ENCODE peak calls at places on chromosomes 13 and 19, in four cellular contexts. C is lower lobe of right lung, N is heart right ventricle, Y is lung. Q is an unnamed sample.

GRCh38 chr13:43159007-43159406 is 135.6 kb downstream of the DNAJC15 start:
- DNase-seq in C (no peak), N (no peak), Y (no peak), Q (peak; percentile 6)

GRCh38 chr13:49171358-49171757 is 48.8 kb upstream of the MLNR start:
- DNase-seq in C (no peak), N (no peak), Y (no peak), Q (no peak)

GRCh38 chr19:4581381-4582111 is 22.1 kb upstream of the SEMA6B start:
- DNase-seq in C (no peak), N (no peak), Y (no peak), Q (peak; percentile 48)

GRCh38 chr13:102399791-102400618 is 1.8 kb downstream of the FGF14 start:
- DNase-seq in C (peak; percentile 37), N (no peak), Y (no peak), Q (no peak)

GRCh38 chr19:53103903-53104203 is 631 bp upstream of the ZNF160 start:
- DNase-seq in C (no peak), N (no peak), Y (no peak), Q (no peak)

GRCh38 chr19:45852145-45852750 is 10.7 kb downstream of the SYMPK start:
- DNase-seq in C (no peak), N (no peak), Y (no peak), Q (no peak)

GRCh38 chr13:77779461-77780272 is 82.2 kb downstream of the SLAIN1 start:
- DNase-seq in C (peak; percentile 43), N (peak; percentile 59), Y (peak; percentile 56), Q (peak; percentile 53)

GRCh38 chr19:8569066-8569761 is 8.0 kb downstream of the MYO1F start:
- DNase-seq in C (peak; percentile 71), N (no peak), Y (peak; percentile 66), Q (peak; percentile 63)

GRCh38 chr19:58262922-58263296 is 15.8 kb upstream of the ZNF8 start:
- DNase-seq in C (no peak), N (no peak), Y (no peak), Q (no peak)

GRCh38 chr13:38262211-38262610 is 87.4 kb upstream of the UFM1 start:
- DNase-seq in C (no peak), N (no peak), Y (no peak), Q (no peak)

GRCh38 chr19:44635581-44636438 is 7.9 kb upstream of the PVR start:
- DNase-seq in C (no peak), N (no peak), Y (no peak), Q (no peak)

GRCh38 chr13:98672947-98673545 is 79.4 kb downstream of the SLC15A1 start:
- DNase-seq in C (peak; percentile 79), N (peak; percentile 72), Y (peak; percentile 76), Q (peak; percentile 56)

GRCh38 chr13:47680752-47681151 is 320.3 kb downstream of the SUCLA2 start:
- DNase-seq in C (no peak), N (no peak), Y (no peak), Q (no peak)

GRCh38 chr19:53813996-53814395 is 10.1 kb downstream of the NLRP12 start:
- DNase-seq in C (no peak), N (no peak), Y (no peak), Q (no peak)

GRCh38 chr19:47430041-47430802 is 10.9 kb upstream of the MEIS3 start:
- DNase-seq in C (peak; percentile 71), N (no peak), Y (peak; percentile 34), Q (peak; percentile 59)

GRCh38 chr19:48802623-48803022 is 8.2 kb downstream of the BCAT2 start:
- DNase-seq in C (no peak), N (no peak), Y (no peak), Q (no peak)
- TF ChIP-seq CTCF in C (no peak), N (no peak), Y (no peak), Q (no peak)

GRCh38 chr19:35557539-35558399 is 5.7 kb downstream of the ATP4A start:
- DNase-seq in C (peak; percentile 79), N (peak; percentile 35), Y (peak; percentile 71), Q (peak; percentile 84)
- H3K4me3 ChIP-seq in C (peak overlapping the region; percentile 48), N (peak overlapping the region; percentile 14), Y (no peak overlapping the region), Q (peak overlapping the region; percentile 55)

GRCh38 chr13:59534806-59535205 is 628.9 kb downstream of the DIAPH3 start:
- DNase-seq in C (no peak), N (no peak), Y (no peak), Q (no peak)
- H3K4me1 ChIP-seq in C (peaks cover 16% of the 10 kb centered on the region), N (no peaks in the 10 kb centered on the region), Y (peaks cover 2% of the 10 kb centered on the region), Q (peaks cover 7% of the 10 kb centered on the region)

DNA sequence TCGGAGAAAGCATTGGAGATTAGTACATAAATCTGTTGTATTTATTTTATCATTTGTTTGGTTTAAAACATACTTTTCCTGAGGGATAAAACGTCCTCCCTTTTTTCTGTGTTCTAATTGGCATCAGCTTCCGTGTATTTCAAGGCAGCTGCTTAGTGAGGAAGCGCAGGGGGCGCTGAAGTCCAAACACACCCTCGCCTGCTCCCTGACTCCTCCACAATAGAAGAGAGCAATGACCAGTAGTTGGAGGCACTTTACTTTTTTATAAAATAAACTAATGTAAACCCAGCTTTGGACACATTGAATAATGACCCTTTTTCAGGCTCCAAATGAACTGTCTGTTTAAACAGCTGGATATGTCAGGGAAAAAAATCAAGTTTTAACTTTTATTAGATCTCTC is 79.9 kb downstream of the RNASEH2B start:
- DNase-seq in C (no peak), N (no peak), Y (no peak), Q (no peak)
- TF ChIP-seq CTCF in C (peak; percentile 28), N (peak; percentile 12), Y (peak; percentile 17), Q (no peak)

GRCh38 chr19:6272411-6272791 is 7.4 kb downstream of the MLLT1 start:
- DNase-seq in C (no peak), N (no peak), Y (no peak), Q (no peak)

GRCh38 chr19:6271251-6271650 is 8.5 kb downstream of the MLLT1 start:
- DNase-seq in C (no peak), N (no peak), Y (no peak), Q (no peak)

GRCh38 chr19:6272913-6273600 is 6.7 kb downstream of the MLLT1 start:
- DNase-seq in C (no peak), N (no peak), Y (no peak), Q (no peak)

GRCh38 chr19:6270822-6271221 is 9.0 kb downstream of the MLLT1 start:
- DNase-seq in C (no peak), N (no peak), Y (no peak), Q (no peak)

GRCh38 chr19:6271721-6272410 is 7.9 kb downstream of the MLLT1 start:
- DNase-seq in C (peak; percentile 72), N (peak; percentile 89), Y (peak; percentile 73), Q (peak; percentile 90)
- H3K4me3 ChIP-seq in C (peak overlapping the region; percentile 46), N (peak overlapping the region; percentile 1), Y (no peak overlapping the region), Q (no peak overlapping the region)

DNA sequence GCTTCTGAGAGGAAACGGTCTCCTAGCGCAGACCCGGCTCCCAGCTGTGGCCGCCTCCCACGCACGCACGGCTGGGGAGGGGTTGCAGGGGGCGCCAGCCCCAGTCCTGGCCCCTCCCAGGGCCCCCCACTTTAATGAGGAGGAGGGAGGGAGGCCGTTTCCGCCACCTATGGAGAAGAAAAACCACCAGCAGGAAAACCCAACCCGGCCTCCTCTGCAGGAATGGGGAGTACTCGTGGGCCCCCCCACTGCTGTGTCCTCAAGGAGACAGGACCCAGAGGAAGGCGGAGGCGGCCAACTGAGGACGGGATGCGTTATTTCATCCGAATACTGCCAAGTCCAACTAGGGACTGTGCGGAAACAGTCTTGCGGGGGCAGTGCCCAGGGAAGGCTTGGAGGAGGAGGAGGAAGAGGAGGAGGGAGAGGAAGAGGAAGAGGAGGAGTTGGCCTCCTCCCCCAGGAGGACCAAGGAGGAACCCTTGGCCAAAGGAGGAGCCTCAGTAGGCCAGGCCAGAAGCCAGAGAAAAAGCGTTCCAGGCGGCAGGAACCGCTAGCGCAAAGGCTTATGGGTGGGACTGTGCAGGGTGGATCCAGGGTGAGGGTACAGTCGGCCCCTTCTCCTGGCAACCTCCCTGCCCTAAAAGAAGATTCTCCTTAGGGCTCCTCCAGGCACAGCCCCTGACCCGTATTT is 3.9 kb upstream of the SSBP4 start:
- DNase-seq in C (peak; percentile 79), N (peak; percentile 93), Y (no peak), Q (peak; percentile 80)
- H3K4me1 ChIP-seq in C (peaks cover 55% of the 10 kb centered on the region), N (peaks cover 24% of the 10 kb centered on the region), Y (no peaks in the 10 kb centered on the region), Q (peaks cover 38% of the 10 kb centered on the region)

DNA sequence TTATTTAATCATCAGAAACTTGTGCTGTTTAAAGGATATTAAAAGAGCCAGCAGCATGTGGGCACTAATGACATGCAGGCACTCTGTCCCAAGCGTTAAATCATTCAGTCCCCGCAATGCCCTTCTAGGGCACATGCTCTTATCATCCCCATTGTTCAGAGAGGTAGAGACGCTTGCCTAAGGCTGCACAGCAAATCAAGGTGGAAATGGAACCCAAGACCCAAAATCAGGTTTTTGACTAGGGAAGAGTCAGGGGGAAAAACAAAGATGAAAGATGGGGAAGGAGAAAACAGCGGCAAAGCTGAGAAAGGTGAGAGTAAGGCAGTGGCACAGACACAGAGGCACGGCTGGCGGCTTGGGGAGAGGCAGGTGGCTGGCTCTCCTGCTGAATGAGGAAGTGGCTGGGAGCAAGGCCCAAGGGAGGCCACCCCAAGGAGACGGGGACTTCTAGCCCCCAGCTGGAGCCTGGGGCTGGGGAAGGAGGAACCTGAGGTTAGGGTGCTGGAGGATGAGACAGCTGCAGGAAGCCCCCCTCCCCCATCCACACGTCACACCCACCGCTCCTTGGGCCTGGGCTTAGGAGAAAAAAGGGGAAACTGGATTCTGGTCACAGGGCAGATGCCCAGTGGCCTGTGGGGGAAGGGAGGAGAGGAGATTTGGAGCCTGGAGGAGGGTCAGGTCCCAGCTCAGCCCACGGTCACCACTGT is 1.0 kb upstream of the TYROBP start:
- DNase-seq in C (peak; percentile 93), N (peak; percentile 77), Y (peak; percentile 77), Q (peak; percentile 78)
- TF ChIP-seq CTCF in C (no peak), N (no peak), Y (no peak), Q (no peak)

GRCh38 chr13:23695711-23696512 is 125.7 kb downstream of the TNFRSF19 start:
- DNase-seq in C (peak; percentile 73), N (peak; percentile 37), Y (no peak), Q (no peak)
- H3K4me3 ChIP-seq in C (peak overlapping the region; percentile 28), N (peak overlapping the region; percentile 16), Y (no peak overlapping the region), Q (no peak overlapping the region)